ENCODE peak calls at places on chromosomes 11 and 22, in eight cellular contexts. One of them, this sample, is unnamed.

GRCh38 chr11:59097113-59097708 is 9.8 kb upstream of the FAM111B start:
- DNase-seq in mesenchymal stem cell: peak; percentile 71
- DNase-seq in GM23248: peak; percentile 67
- DNase-seq in HCT116: peak; percentile 48
- DNase-seq in SK-N-SH: peak; percentile 34
- DNase-seq in fibroblast of lung: peak; percentile 66
- DNase-seq in mammary epithelial cell: peak; percentile 31
- DNase-seq in IMR-90: peak; percentile 62
- DNase-seq in this sample: peak; percentile 16

GRCh38 chr11:72814139-72814830 is at the start of gene ATG16L2:
- DNase-seq in mesenchymal stem cell: peak; percentile 92
- DNase-seq in GM23248: peak; percentile 95
- DNase-seq in HCT116: peak; percentile 68
- DNase-seq in SK-N-SH: peak; percentile 98
- DNase-seq in fibroblast of lung: peak; percentile 82
- DNase-seq in mammary epithelial cell: peak; percentile 89
- DNase-seq in IMR-90: peak; percentile 76
- DNase-seq in this sample: peak; percentile 76

GRCh38 chr11:2780850-2781412 is 81.1 kb upstream of the KCNQ1OT1 start:
- DNase-seq in mesenchymal stem cell: no peak
- DNase-seq in GM23248: no peak
- DNase-seq in HCT116: no peak
- DNase-seq in SK-N-SH: no peak
- DNase-seq in fibroblast of lung: no peak
- DNase-seq in mammary epithelial cell: no peak
- DNase-seq in IMR-90: no peak
- DNase-seq in this sample: no peak

GRCh38 chr11:23931443-23931842 is 565.4 kb upstream of the LUZP2 start:
- DNase-seq in mesenchymal stem cell: no peak
- DNase-seq in GM23248: no peak
- DNase-seq in HCT116: no peak
- DNase-seq in SK-N-SH: no peak
- DNase-seq in fibroblast of lung: no peak
- DNase-seq in mammary epithelial cell: no peak
- DNase-seq in IMR-90: no peak
- DNase-seq in this sample: no peak

GRCh38 chr22:49954354-49954753 is 6.2 kb upstream of the PIM3 start:
- DNase-seq in mesenchymal stem cell: no peak
- DNase-seq in GM23248: no peak
- DNase-seq in HCT116: no peak
- DNase-seq in SK-N-SH: no peak
- DNase-seq in fibroblast of lung: no peak
- DNase-seq in mammary epithelial cell: no peak
- DNase-seq in IMR-90: no peak
- DNase-seq in this sample: no peak

GRCh38 chr11:3662856-3663255 is 8.3 kb downstream of the CHRNA10 start:
- DNase-seq in mesenchymal stem cell: no peak
- DNase-seq in GM23248: no peak
- DNase-seq in HCT116: no peak
- DNase-seq in SK-N-SH: no peak
- DNase-seq in fibroblast of lung: no peak
- DNase-seq in mammary epithelial cell: no peak
- DNase-seq in IMR-90: no peak
- DNase-seq in this sample: no peak

GRCh38 chr11:100801225-100801999 is 114.3 kb downstream of the ARHGAP42 start:
- DNase-seq in mesenchymal stem cell: no peak
- DNase-seq in GM23248: no peak
- DNase-seq in HCT116: no peak
- DNase-seq in SK-N-SH: no peak
- DNase-seq in fibroblast of lung: no peak
- DNase-seq in mammary epithelial cell: no peak
- DNase-seq in IMR-90: no peak
- DNase-seq in this sample: no peak

GRCh38 chr11:66313321-66314185 is 3.3 kb downstream of the CD248 start:
- DNase-seq in mesenchymal stem cell: peak; percentile 63
- DNase-seq in GM23248: peak; percentile 69
- DNase-seq in HCT116: no peak
- DNase-seq in SK-N-SH: peak; percentile 90
- DNase-seq in fibroblast of lung: peak; percentile 42
- DNase-seq in mammary epithelial cell: no peak
- DNase-seq in IMR-90: peak; percentile 40
- DNase-seq in this sample: no peak

GRCh38 chr11:118226294-118226693 is 1.5 kb upstream of the JAML start:
- DNase-seq in mesenchymal stem cell: no peak
- DNase-seq in GM23248: peak; percentile 12
- DNase-seq in HCT116: no peak
- DNase-seq in SK-N-SH: no peak
- DNase-seq in fibroblast of lung: no peak
- DNase-seq in mammary epithelial cell: no peak
- DNase-seq in IMR-90: no peak
- DNase-seq in this sample: no peak

GRCh38 chr11:23585700-23586099 is 725.4 kb upstream of the CCDC179 start:
- DNase-seq in mesenchymal stem cell: no peak
- DNase-seq in GM23248: peak; percentile 1
- DNase-seq in HCT116: no peak
- DNase-seq in SK-N-SH: no peak
- DNase-seq in fibroblast of lung: peak; percentile 37
- DNase-seq in mammary epithelial cell: no peak
- DNase-seq in IMR-90: no peak
- DNase-seq in this sample: no peak

GRCh38 chr11:73184953-73185671 is 33.0 kb upstream of the P2RY2 start:
- DNase-seq in mesenchymal stem cell: peak; percentile 61
- DNase-seq in GM23248: peak; percentile 88
- DNase-seq in HCT116: peak; percentile 40
- DNase-seq in SK-N-SH: peak; percentile 77
- DNase-seq in fibroblast of lung: peak; percentile 39
- DNase-seq in mammary epithelial cell: peak; percentile 77
- DNase-seq in IMR-90: peak; percentile 33
- DNase-seq in this sample: peak; percentile 88

GRCh38 chr22:29339381-29340235 is 24.1 kb upstream of the RASL10A start:
- DNase-seq in mesenchymal stem cell: no peak
- DNase-seq in GM23248: peak; percentile 20
- DNase-seq in HCT116: no peak
- DNase-seq in SK-N-SH: no peak
- DNase-seq in fibroblast of lung: no peak
- DNase-seq in mammary epithelial cell: peak; percentile 86
- DNase-seq in IMR-90: no peak
- DNase-seq in this sample: no peak

GRCh38 chr11:7257744-7258143 is 6.0 kb downstream of the SYT9 start:
- DNase-seq in mesenchymal stem cell: no peak
- DNase-seq in GM23248: no peak
- DNase-seq in HCT116: no peak
- DNase-seq in SK-N-SH: no peak
- DNase-seq in fibroblast of lung: no peak
- DNase-seq in mammary epithelial cell: no peak
- DNase-seq in IMR-90: no peak
- DNase-seq in this sample: no peak

GRCh38 chr11:7256943-7257342 is 5.2 kb downstream of the SYT9 start:
- DNase-seq in mesenchymal stem cell: no peak
- DNase-seq in GM23248: no peak
- DNase-seq in HCT116: no peak
- DNase-seq in SK-N-SH: no peak
- DNase-seq in fibroblast of lung: no peak
- DNase-seq in mammary epithelial cell: no peak
- DNase-seq in IMR-90: no peak
- DNase-seq in this sample: no peak

GRCh38 chr11:7252683-7253213 is 1.0 kb downstream of the SYT9 start:
- DNase-seq in mesenchymal stem cell: no peak
- DNase-seq in GM23248: no peak
- DNase-seq in HCT116: no peak
- DNase-seq in SK-N-SH: no peak
- DNase-seq in fibroblast of lung: no peak
- DNase-seq in mammary epithelial cell: no peak
- DNase-seq in IMR-90: no peak
- DNase-seq in this sample: no peak

GRCh38 chr11:7251836-7252682 is at the start of gene SYT9:
- DNase-seq in mesenchymal stem cell: peak; percentile 5
- DNase-seq in GM23248: peak; percentile 46
- DNase-seq in HCT116: no peak
- DNase-seq in SK-N-SH: peak; percentile 85
- DNase-seq in fibroblast of lung: peak; percentile 1
- DNase-seq in mammary epithelial cell: peak; percentile 43
- DNase-seq in IMR-90: no peak
- DNase-seq in this sample: no peak

GRCh38 chr11:7254731-7255291 is 3.1 kb downstream of the SYT9 start:
- DNase-seq in mesenchymal stem cell: no peak
- DNase-seq in GM23248: no peak
- DNase-seq in HCT116: no peak
- DNase-seq in SK-N-SH: no peak
- DNase-seq in fibroblast of lung: no peak
- DNase-seq in mammary epithelial cell: no peak
- DNase-seq in IMR-90: no peak
- DNase-seq in this sample: no peak
- H3K4me1 ChIP-seq in mesenchymal stem cell: peaks cover 16% of the 10 kb centered on the region
- H3K4me1 ChIP-seq in GM23248: no peaks in the 10 kb centered on the region
- H3K4me1 ChIP-seq in HCT116: no peaks in the 10 kb centered on the region
- H3K4me1 ChIP-seq in SK-N-SH: no peaks in the 10 kb centered on the region
- H3K4me1 ChIP-seq in fibroblast of lung: no peaks in the 10 kb centered on the region
- H3K4me1 ChIP-seq in mammary epithelial cell: peaks cover 12% of the 10 kb centered on the region
- H3K4me1 ChIP-seq in IMR-90: no peaks in the 10 kb centered on the region
- H3K4me1 ChIP-seq in this sample: no peaks in the 10 kb centered on the region

DNA sequence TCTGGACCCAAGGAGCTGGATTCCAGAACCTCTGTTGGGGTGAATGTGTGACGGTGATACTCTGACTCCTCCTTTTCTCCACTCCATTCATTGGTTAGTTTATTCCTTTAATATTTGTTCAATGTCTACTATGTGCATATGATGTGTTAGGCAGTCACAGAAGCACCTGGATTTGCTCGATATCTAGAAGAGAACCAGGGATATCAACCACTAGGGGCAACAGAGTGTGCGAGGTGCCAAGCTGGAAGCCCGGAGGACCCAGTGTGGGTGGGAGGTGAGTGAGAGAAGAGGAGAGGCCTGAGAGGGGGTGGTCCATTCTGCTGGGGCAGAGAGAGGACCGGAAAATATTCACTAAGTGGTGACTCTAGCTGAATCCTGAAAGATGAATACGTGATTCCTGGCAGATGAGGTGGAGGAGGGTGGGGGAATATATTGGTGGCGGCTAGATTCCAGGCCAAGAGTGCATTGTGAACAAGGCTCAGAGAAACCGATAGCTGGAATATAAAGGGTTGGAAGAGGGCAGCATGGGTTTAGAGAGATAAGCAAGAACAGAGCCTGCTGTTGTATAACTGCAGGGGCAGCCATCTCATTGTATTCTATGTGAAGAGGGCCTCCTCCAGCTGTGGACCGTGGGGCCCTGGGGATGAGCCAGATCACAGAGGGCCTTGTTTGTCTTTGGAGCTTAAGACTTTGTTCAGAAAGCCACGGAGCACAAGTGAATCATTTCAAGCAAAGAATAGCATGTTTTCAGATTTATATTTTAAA is 6.9 kb upstream of the TIMP3 start:
- DNase-seq in mesenchymal stem cell: no peak
- DNase-seq in GM23248: peak; percentile 46
- DNase-seq in HCT116: peak; percentile 10
- DNase-seq in SK-N-SH: no peak
- DNase-seq in fibroblast of lung: peak; percentile 18
- DNase-seq in mammary epithelial cell: no peak
- DNase-seq in IMR-90: peak; percentile 54
- DNase-seq in this sample: no peak
- H3K27ac ChIP-seq in mesenchymal stem cell: no peak overlapping the region
- H3K27ac ChIP-seq in GM23248: peak overlapping the region; percentile 31
- H3K27ac ChIP-seq in HCT116: no peak overlapping the region
- H3K27ac ChIP-seq in SK-N-SH: no peak overlapping the region
- H3K27ac ChIP-seq in fibroblast of lung: no peak overlapping the region
- H3K27ac ChIP-seq in mammary epithelial cell: no peak overlapping the region
- H3K27ac ChIP-seq in IMR-90: peak overlapping the region; percentile 1
- H3K27ac ChIP-seq in this sample: no peak overlapping the region

DNA sequence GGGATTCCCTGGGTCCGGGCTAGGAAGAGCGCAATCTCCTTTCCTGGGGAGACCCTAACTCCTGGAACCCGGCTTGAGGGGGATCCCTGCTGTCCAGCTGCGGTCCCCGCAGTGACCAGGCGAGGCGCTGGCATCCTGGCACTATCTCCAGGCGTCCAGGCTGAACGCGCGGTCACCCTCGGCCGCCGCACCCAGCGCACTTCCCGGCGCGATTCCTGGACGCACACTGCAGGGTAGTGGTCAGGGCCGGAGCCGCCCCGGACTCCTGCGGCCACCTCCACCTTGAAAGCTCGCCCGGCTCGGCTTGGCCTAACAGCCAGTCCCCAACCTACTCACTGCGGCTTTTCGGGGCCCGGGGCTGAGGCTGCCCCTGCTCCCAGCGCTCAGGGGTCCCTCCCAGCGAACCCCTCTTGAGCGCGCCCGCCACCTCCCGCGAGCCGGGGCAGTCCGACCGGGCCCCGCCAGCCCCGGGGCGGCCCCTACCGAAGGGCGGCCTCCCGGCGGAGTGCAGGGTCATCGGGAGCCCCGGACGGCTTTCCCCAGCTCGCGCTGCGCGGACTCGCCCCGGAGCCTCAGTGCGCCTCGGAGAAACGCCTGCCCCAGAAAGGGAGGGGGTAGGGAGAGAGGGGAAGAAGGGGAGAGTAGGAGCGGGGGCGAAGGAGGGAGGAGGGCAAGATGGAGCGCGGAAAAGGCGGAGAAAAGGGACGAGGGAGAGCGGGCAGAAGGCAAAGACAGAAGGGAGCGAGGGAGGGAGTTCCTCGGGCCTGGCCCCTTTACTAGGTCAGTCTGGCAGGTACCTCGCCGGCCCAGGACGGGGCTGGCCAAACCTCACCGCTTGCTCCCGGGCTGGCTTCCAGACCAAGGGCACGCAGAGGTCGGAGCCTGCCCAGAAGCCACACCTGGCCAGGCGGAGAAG is 1.0 kb downstream of the POU2AF3 start:
- DNase-seq in mesenchymal stem cell: peak; percentile 52
- DNase-seq in GM23248: peak; percentile 71
- DNase-seq in HCT116: no peak
- DNase-seq in SK-N-SH: peak; percentile 92
- DNase-seq in fibroblast of lung: peak; percentile 46
- DNase-seq in mammary epithelial cell: peak; percentile 17
- DNase-seq in IMR-90: peak; percentile 23
- DNase-seq in this sample: peak; percentile 71
- H2AFZ ChIP-seq in mesenchymal stem cell: peak overlapping the region; percentile 89
- H2AFZ ChIP-seq in GM23248: peak overlapping the region; percentile 86
- H2AFZ ChIP-seq in HCT116: no peak overlapping the region
- H2AFZ ChIP-seq in SK-N-SH: peak overlapping the region; percentile 74
- H2AFZ ChIP-seq in fibroblast of lung: peak overlapping the region; percentile 31
- H2AFZ ChIP-seq in mammary epithelial cell: peak overlapping the region; percentile 71
- H2AFZ ChIP-seq in IMR-90: peak overlapping the region; percentile 93
- H2AFZ ChIP-seq in this sample: peak overlapping the region; percentile 98

GRCh38 chr11:128627666-128628342 is 40.4 kb upstream of the ETS1 start:
- DNase-seq in mesenchymal stem cell: no peak
- DNase-seq in GM23248: no peak
- DNase-seq in HCT116: no peak
- DNase-seq in SK-N-SH: peak; percentile 51
- DNase-seq in fibroblast of lung: no peak
- DNase-seq in mammary epithelial cell: no peak
- DNase-seq in IMR-90: no peak
- DNase-seq in this sample: no peak
- H3K4me1 ChIP-seq in mesenchymal stem cell: peaks cover 6% of the 10 kb centered on the region
- H3K4me1 ChIP-seq in GM23248: peaks cover 16% of the 10 kb centered on the region
- H3K4me1 ChIP-seq in HCT116: no peaks in the 10 kb centered on the region
- H3K4me1 ChIP-seq in SK-N-SH: no peaks in the 10 kb centered on the region
- H3K4me1 ChIP-seq in fibroblast of lung: peaks cover 5% of the 10 kb centered on the region
- H3K4me1 ChIP-seq in mammary epithelial cell: no peaks in the 10 kb centered on the region
- H3K4me1 ChIP-seq in IMR-90: no peaks in the 10 kb centered on the region
- H3K4me1 ChIP-seq in this sample: peaks cover 23% of the 10 kb centered on the region

This sample was measured in PC-9.